ENCODE peak calls at places on chromosome 19, in five cellular contexts. K is AG09309; G is mesenchymal stem cell; M is choroid plexus epithelial cell; N is stimulated activated CD4-positive, alpha-beta T cell treated with anti-CD3 and anti-CD28 coated beads, Interleukin-12 subunit alpha, Interleukin-12 subunit beta, amount 100 ng/mL, for 48 hours. T is an unnamed sample.

GRCh38 chr19:30070970-30071632 is 129.1 kb downstream of the URI1 start:
- DNase-seq in N (no peak), K (no peak), G (no peak), M (no peak), T (no peak)

GRCh38 chr19:49210108-49210900 is 52.7 kb downstream of the TRPM4 start:
- DNase-seq in G (peak), N (peak), K (no peak), M (peak), T (peak)

GRCh38 chr19:56837492-56837891 is 3.0 kb downstream of the PEG3 start:
- DNase-seq in K (no peak), N (no peak), G (no peak), M (peak), T (no peak)

GRCh38 chr19:30369833-30370232 is 2.4 kb upstream of the ZNF536 start:
- DNase-seq in K (no peak), M (no peak), N (no peak), G (no peak), T (no peak)

GRCh38 chr19:7823902-7824301 is 6.1 kb upstream of the EVI5L start:
- DNase-seq in K (no peak), N (no peak), M (no peak), G (no peak), T (no peak)

GRCh38 chr19:4951671-4952070 is 17.2 kb upstream of the KDM4B start:
- DNase-seq in M (no peak), K (no peak), N (no peak), G (no peak), T (no peak)

GRCh38 chr19:49915271-49915670 is 13.7 kb upstream of the ATF5 start:
- DNase-seq in K (no peak), G (no peak), N (no peak), M (no peak), T (no peak)

GRCh38 chr19:5578094-5578846 is 10.5 kb upstream of the TINCR start:
- DNase-seq in N (peak), M (peak), K (no peak), G (peak), T (peak)

GRCh38 chr19:54653181-54653809 is 9.5 kb upstream of the LILRB4 start:
- DNase-seq in N (no peak), G (peak), K (no peak), M (peak), T (peak)

GRCh38 chr19:6187374-6187773 is 51.9 kb downstream of the ACSBG2 start:
- DNase-seq in N (no peak), K (no peak), G (no peak), M (no peak), T (no peak)

GRCh38 chr19:44848805-44849457 is 2.8 kb downstream of the NECTIN2 start:
- DNase-seq in N (no peak), M (no peak), G (peak), K (no peak), T (no peak)

GRCh38 chr19:46225558-46226004 is 4.0 kb upstream of the IGFL1 start:
- DNase-seq in K (no peak), G (peak), N (no peak), M (peak), T (peak)

GRCh38 chr19:41691268-41691970 is 3.3 kb upstream of the CEACAM7 start:
- DNase-seq in M (peak), N (peak), G (no peak), K (no peak), T (peak)

GRCh38 chr19:47357788-47358680 is 8.9 kb downstream of the DHX34 start:
- DNase-seq in N (no peak), G (no peak), M (peak), K (no peak), T (no peak)

GRCh38 chr19:35224681-35225604 is 3.6 kb downstream of the FAM187B start:
- DNase-seq in M (no peak), G (no peak), N (no peak), K (no peak), T (no peak)

GRCh38 chr19:14595558-14595957 is 12.7 kb downstream of the CLEC17A start:
- DNase-seq in N (no peak), M (no peak), K (no peak), G (no peak), T (no peak)

GRCh38 chr19:4749870-4750269 is 26.2 kb upstream of the DPP9 start:
- DNase-seq in M (no peak), G (no peak), K (no peak), N (no peak), T (no peak)

GRCh38 chr19:33379151-33379829 is 5.8 kb downstream of the CEBPG start:
- DNase-seq in K (no peak), G (no peak), N (no peak), M (no peak), T (no peak)

GRCh38 chr19:33488826-33489225 is 32.8 kb downstream of the PEPD start:
- DNase-seq in N (no peak), M (no peak), K (no peak), G (no peak), T (no peak)

GRCh38 chr19:4640247-4641000 is 1.1 kb downstream of the TNFAIP8L1 start:
- DNase-seq in K (no peak), M (no peak), N (no peak), G (no peak), T (no peak)

GRCh38 chr19:35995655-35995993 is 636 bp downstream of the SDHAF1 start:
- DNase-seq in M (peak), K (no peak), G (peak), N (no peak), T (peak)

GRCh38 chr19:48999481-49000325 is 6.0 kb downstream of the RUVBL2 start:
- DNase-seq in G (peak), N (peak), M (peak), K (no peak), T (peak)

GRCh38 chr19:17441241-17442135 is 7.0 kb downstream of the TMEM221 start:
- DNase-seq in K (no peak), M (peak), N (no peak), G (peak), T (peak)

GRCh38 chr19:38049105-38049649 is 142.2 kb downstream of the SIPA1L3 start:
- DNase-seq in M (peak), N (peak), G (peak), K (no peak), T (peak)

GRCh38 chr19:18895038-18895827 is 725 bp downstream of the CERS1 start:
- DNase-seq in K (no peak), N (no peak), G (peak), M (peak), T (peak)

GRCh38 chr19:29622191-29623070 is 16.3 kb downstream of the POP4 start:
- DNase-seq in M (peak), G (peak), K (no peak), N (no peak), T (no peak)

GRCh38 chr19:48190288-48191284 is 20.1 kb downstream of the ZSWIM9 start:
- DNase-seq in N (peak), G (peak), K (no peak), M (peak), T (peak)

GRCh38 chr19:11152318-11153062 is 3.1 kb downstream of the SPC24 start:
- DNase-seq in K (no peak), G (peak), N (no peak), M (peak), T (peak)

GRCh38 chr19:43738780-43739211 is 16.0 kb downstream of the SMG9 start:
- DNase-seq in G (no peak), M (no peak), K (no peak), N (no peak), T (no peak)

T was measured in MCF 10A.